ENCODE peak calls at places on chromosomes 12 and 14, in five cellular contexts. F is mammary epithelial cell, A is neural progenitor cell, G is left ventricle myocardium inferior, W is left lung. Y is an unnamed sample. For H3K27me3, the result is how much of the 10 kb centered on the place peaks cover.

GRCh38 chr12:591167-591570 is 72.1 kb downstream of the NINJ2 start:
- DNase-seq in G (peak), A (no peak), F (no peak), W (no peak), Y (no peak)

GRCh38 chr12:111406474-111407370 is 999 bp downstream of the SH2B3 start:
- DNase-seq in A (peak), G (peak), W (peak), F (no peak), Y (no peak)

GRCh38 chr12:6607751-6608591 is 792 bp upstream of the CHD4 start:
- DNase-seq in F (peak), W (no peak), G (no peak), A (peak), Y (peak)

GRCh38 chr14:51079085-51079484 is 15.8 kb downstream of the TRIM9 start:
- DNase-seq in G (no peak), W (no peak), A (no peak), F (peak), Y (no peak)

GRCh38 chr12:20547788-20548575 is 147.2 kb upstream of the SLCO1C1 start:
- DNase-seq in F (no peak), W (no peak), A (no peak), G (no peak), Y (no peak)

GRCh38 chr12:127083028-127083949 is 1183.7 kb upstream of the TMEM132C start:
- DNase-seq in A (peak), W (no peak), F (peak), G (no peak), Y (peak)

GRCh38 chr12:27555928-27556778 is 32.1 kb downstream of the PPFIBP1 start:
- DNase-seq in F (peak), W (no peak), G (no peak), A (no peak), Y (no peak)

GRCh38 chr12:128336506-128336905 is 69.5 kb downstream of the TMEM132C start:
- DNase-seq in W (no peak), A (no peak), F (no peak), G (no peak), Y (no peak)

GRCh38 chr12:27627123-27627835 is 69.0 kb upstream of the REP15 start:
- DNase-seq in G (no peak), F (peak), W (no peak), A (no peak), Y (no peak)

GRCh38 chr12:105672576-105672975 is 342.1 kb downstream of the C12orf75 start:
- DNase-seq in F (no peak), W (peak), A (no peak), G (peak), Y (no peak)

DNA sequence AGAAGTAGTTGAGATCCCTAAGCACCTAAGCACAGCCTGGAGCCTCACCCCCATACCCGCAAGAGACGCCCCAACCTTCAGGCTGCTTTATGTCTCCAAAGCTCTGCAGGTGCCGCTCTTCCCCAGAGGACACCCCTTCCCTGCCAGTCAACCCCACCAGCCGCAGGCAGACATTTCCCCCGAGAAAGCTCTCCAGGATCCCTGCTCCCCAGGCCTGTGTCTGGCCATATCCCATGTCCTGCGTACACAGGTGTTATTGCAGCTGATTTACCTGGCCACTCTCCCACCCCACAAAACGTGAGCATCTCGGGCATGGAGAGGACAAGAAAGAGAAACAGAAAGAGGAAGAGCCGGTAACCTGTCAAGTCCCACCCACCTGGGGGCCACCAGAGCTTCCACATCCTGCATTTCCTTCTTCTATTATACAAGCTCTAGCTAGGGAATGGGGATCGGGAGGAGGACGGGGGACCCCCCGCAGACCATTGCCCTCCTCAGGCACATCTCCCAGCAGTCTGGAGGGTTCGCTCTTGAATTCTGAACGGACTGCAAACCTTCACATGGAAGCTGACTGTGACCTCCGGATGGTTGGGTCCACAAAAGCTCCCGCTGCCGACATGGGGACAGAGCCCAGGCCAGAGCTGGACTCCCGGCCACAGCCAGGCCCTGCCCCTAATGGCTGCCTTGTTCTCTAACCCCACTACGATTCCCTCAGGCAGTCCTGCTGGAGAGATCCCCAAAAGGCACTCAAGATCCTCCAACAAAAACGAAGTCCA is 17.6 kb downstream of the CCDC88C start:
- DNase-seq in F (no peak), G (no peak), A (no peak), W (no peak), Y (no peak)
- H3K27ac ChIP-seq in F (no peak), G (peak), A (no peak), W (peak), Y (no peak)

GRCh38 chr14:75002392-75003249 is at the start of gene EIF2B2:
- DNase-seq in A (peak), W (peak), G (peak), F (peak), Y (peak)
- TF ChIP-seq CTCF in A (peak), W (no peak), G (peak), F (no peak), Y (peak)

GRCh38 chr12:114451657-114452056 is 45.7 kb upstream of the TBX5 start:
- DNase-seq in W (no peak), A (no peak), F (no peak), G (no peak), Y (no peak)
- H3K27me3 ChIP-seq in W (under half), A (half or more), F (under half), G (half or more), Y (under half)

GRCh38 chr12:64082866-64083268 is 139.2 kb downstream of the KICS2 start:
- DNase-seq in W (no peak), A (no peak), F (no peak), G (no peak), Y (no peak)
- H3K27ac ChIP-seq in W (peak), A (no peak), F (no peak), G (peak), Y (no peak)

GRCh38 chr12:126069549-126070165 is 1004.4 kb downstream of the AACS start:
- DNase-seq in W (no peak), G (no peak), F (peak), A (peak), Y (peak)
- TF ChIP-seq CTCF in W (peak), G (peak), F (peak), A (peak), Y (peak)

DNA sequence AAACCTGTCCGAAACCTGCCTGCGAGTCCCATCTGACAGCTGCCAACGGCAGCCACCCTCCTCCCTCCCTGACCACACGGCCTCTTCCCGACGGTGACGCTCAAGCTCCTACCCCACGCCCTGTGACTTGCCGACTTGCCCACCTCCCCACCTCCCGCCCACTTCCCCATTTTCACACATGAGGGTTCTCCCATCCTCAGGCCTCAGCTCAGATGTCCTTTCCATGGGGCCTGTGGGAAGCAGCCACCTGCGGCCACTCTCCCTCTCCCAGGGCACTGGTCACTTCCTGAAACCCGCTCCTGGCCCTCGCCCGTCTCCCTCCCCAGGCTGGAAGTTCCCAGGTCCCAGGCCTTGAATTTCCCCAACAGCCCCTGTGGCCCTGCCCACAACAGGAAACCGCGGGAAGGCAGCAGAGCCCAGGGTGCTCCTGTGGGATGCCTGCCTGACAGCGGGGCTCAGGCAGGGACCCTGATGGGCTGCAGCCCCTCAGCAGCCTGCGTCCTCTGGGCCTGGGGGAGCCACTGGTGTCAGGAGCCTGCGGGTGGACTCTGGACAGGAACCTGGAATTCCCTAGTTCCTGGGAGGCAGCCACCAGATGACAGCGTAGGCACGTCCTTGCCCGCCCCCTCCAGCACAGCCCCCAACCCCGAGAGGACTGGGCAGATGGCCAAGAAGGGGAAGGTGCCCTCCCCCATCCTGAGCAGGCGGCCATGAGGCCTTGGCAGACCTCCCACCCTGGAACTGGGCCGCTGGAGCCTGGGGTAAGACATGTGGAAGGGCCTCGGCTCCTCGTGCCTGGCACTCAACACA is 60.6 kb upstream of the FBRSL1 start:
- DNase-seq in A (peak), W (peak), G (no peak), F (peak), Y (no peak)
- H3K27me3 ChIP-seq in A (under half), W (under half), G (half or more), F (under half), Y (half or more)

Y was measured in foreskin keratinocyte.